ENCODE peak calls at places on chromosome 17, in six cellular contexts. U, R, C, D, M and A are unnamed samples.

GRCh38 chr17:74957935-74958549 is 14.5 kb downstream of the HID1 start:
- DNase-seq in U (peak), R (peak), C (no peak), D (peak), M (peak), A (peak)

GRCh38 chr17:56933151-56933745 is 19.4 kb upstream of the TRIM25 start:
- DNase-seq in U (no peak), R (no peak), C (no peak), D (no peak), M (no peak), A (no peak)

GRCh38 chr17:7383742-7384488 is 3.0 kb downstream of the TNK1 start:
- DNase-seq in U (peak), R (peak), C (no peak), D (peak), M (peak), A (no peak)

GRCh38 chr17:41416478-41416877 is 7.9 kb downstream of the KRT37 start:
- DNase-seq in U (no peak), R (no peak), C (no peak), D (no peak), M (no peak), A (no peak)

GRCh38 chr17:41666336-41666680 is 22.4 kb upstream of the EIF1 start:
- DNase-seq in U (peak), R (peak), C (no peak), D (no peak), M (no peak), A (peak)

GRCh38 chr17:81494984-81495383 is 17.6 kb downstream of the ACTG1 start:
- DNase-seq in U (no peak), R (no peak), C (no peak), D (no peak), M (no peak), A (no peak)

GRCh38 chr17:801660-802059 is 19.5 kb downstream of the MRM3 start:
- DNase-seq in U (no peak), R (no peak), C (no peak), D (no peak), M (no peak), A (no peak)

GRCh38 chr17:66446419-66446818 is 144.0 kb downstream of the PRKCA start:
- DNase-seq in U (no peak), R (no peak), C (no peak), D (no peak), M (no peak), A (no peak)

GRCh38 chr17:50325906-50326305 is 20.0 kb upstream of the XYLT2 start:
- DNase-seq in U (no peak), R (no peak), C (no peak), D (no peak), M (no peak), A (no peak)

GRCh38 chr17:67051155-67051538 is 6.8 kb downstream of the CACNG1 start:
- DNase-seq in U (no peak), R (no peak), C (no peak), D (no peak), M (no peak), A (no peak)

GRCh38 chr17:59028328-59028727 is 78.4 kb downstream of the TRIM37 start:
- DNase-seq in U (no peak), R (no peak), C (no peak), D (no peak), M (no peak), A (no peak)

GRCh38 chr17:5019475-5019956 is 15.7 kb downstream of the SLC52A1 start:
- DNase-seq in U (no peak), R (no peak), C (no peak), D (peak), M (no peak), A (no peak)

GRCh38 chr17:31902693-31903092 is 1.2 kb upstream of the UTP6 start:
- DNase-seq in U (no peak), R (no peak), C (no peak), D (no peak), M (no peak), A (no peak)

GRCh38 chr17:48995871-48996695 is 1.1 kb upstream of the IGF2BP1 start:
- DNase-seq in U (no peak), R (no peak), C (no peak), D (no peak), M (no peak), A (no peak)